ENCODE peak calls at places on chromosomes 12 and 14, in nine cellular contexts. N is mucosa of gallbladder; O is AG09309; L is effector CD4-positive, alpha-beta T cell; W is posterior cingulate gyrus; K is activated T-cell treated with anti-CD3 and anti-CD28 coated beads for 48 hours; C is T-cell; T is astrocyte of the spinal cord; S is activated naive CD4-positive, alpha-beta T cell. I is an unnamed sample.

GRCh38 chr12:117142094-117142493 is 42.9 kb upstream of the TESC start:
- DNase-seq in N (no peak), C (no peak), S (no peak), L (no peak), T (no peak), O (no peak), W (no peak), K (no peak), I (no peak)

GRCh38 chr12:43282106-43282505 is 269.9 kb downstream of the ADAMTS20 start:
- DNase-seq in O (no peak), C (no peak), L (no peak), T (peak; percentile 63), S (no peak), W (no peak), K (no peak), N (no peak), I (no peak)

GRCh38 chr12:88310069-88310468 is 168.0 kb downstream of the TMTC3 start:
- DNase-seq in S (no peak), N (no peak), W (no peak), L (no peak), O (peak; percentile 74), C (no peak), T (peak; percentile 74), K (no peak), I (no peak)

GRCh38 chr14:22218729-22219128 is 370.3 kb downstream of the DAD1 start:
- DNase-seq in K (no peak), L (no peak), N (no peak), S (no peak), W (no peak), O (no peak), C (no peak), T (no peak), I (no peak)

GRCh38 chr12:113403435-113404415 is at the start of gene SDS:
- DNase-seq in T (peak; percentile 28), O (no peak), N (peak; percentile 51), C (no peak), W (peak; percentile 82), K (no peak), L (no peak), S (no peak), I (no peak)

GRCh38 chr12:8860165-8860961 is 37.9 kb downstream of the A2ML1 start:
- DNase-seq in S (peak; percentile 1), O (no peak), T (peak; percentile 42), N (peak; percentile 56), L (peak; percentile 19), C (peak; percentile 13), K (peak; percentile 6), W (no peak), I (peak; percentile 27)

GRCh38 chr14:74965770-74966153 is 10.4 kb upstream of the PGF start:
- DNase-seq in T (peak; percentile 45), O (no peak), N (no peak), C (no peak), S (no peak), W (no peak), K (no peak), L (no peak), I (no peak)

GRCh38 chr14:58878740-58879139 is 241.0 kb downstream of the DACT1 start:
- DNase-seq in W (no peak), T (no peak), C (no peak), L (no peak), N (no peak), K (no peak), S (no peak), O (no peak), I (no peak)

GRCh38 chr12:24025153-24025798 is 75.8 kb upstream of the SOX5 start:
- DNase-seq in W (no peak), S (no peak), C (no peak), T (peak; percentile 16), O (no peak), L (no peak), K (no peak), N (no peak), I (no peak)

GRCh38 chr12:96070670-96071279 is 35.4 kb upstream of the LTA4H start:
- DNase-seq in C (no peak), O (no peak), W (no peak), S (no peak), N (no peak), L (no peak), K (no peak), T (peak; percentile 25), I (no peak)

GRCh38 chr12:105409881-105410471 is 79.5 kb downstream of the C12orf75 start:
- DNase-seq in T (peak; percentile 61), N (peak; percentile 19), W (no peak), K (no peak), L (no peak), O (no peak), S (no peak), C (no peak), I (no peak)